ENCODE peak calls at places on chromosomes 12 and 14, in five cellular contexts. S is body of pancreas, N is ovary, P is prostate gland, X is endothelial cell of umbilical vein. L is an unnamed sample. For H3K36me3, the result is how much of the 10 kb centered on the place peaks cover.

GRCh38 chr12:2615665-2616387 is 178.9 kb upstream of the FKBP4 start:
- DNase-seq in N (peak), X (no peak), S (no peak), P (no peak), L (peak)

GRCh38 chr12:72276212-72276865 is 4.2 kb downstream of the TRHDE start:
- DNase-seq in N (no peak), S (no peak), P (no peak), X (no peak), L (no peak)

GRCh38 chr14:23112359-23113178 is 6.5 kb downstream of the CEBPE start:
- DNase-seq in N (no peak), P (no peak), X (no peak), S (no peak), L (no peak)

GRCh38 chr14:76778546-76779215 is 17.4 kb downstream of the VASH1 start:
- DNase-seq in X (no peak), S (no peak), N (no peak), P (no peak), L (no peak)

GRCh38 chr14:22530101-22530500 is 58.9 kb downstream of the DAD1 start:
- DNase-seq in N (no peak), S (no peak), P (no peak), X (no peak), L (no peak)

GRCh38 chr12:102462803-102463499 is 17.4 kb downstream of the IGF1 start:
- DNase-seq in S (no peak), X (peak), N (no peak), P (no peak), L (no peak)

GRCh38 chr14:51396222-51396815 is 156.3 kb downstream of the TMX1 start:
- DNase-seq in X (peak), N (peak), S (peak), P (peak), L (peak)

GRCh38 chr14:25044299-25044698 is 5.6 kb downstream of the STXBP6 start:
- DNase-seq in N (no peak), P (no peak), S (no peak), X (no peak), L (no peak)

GRCh38 chr12:71671816-71672215 is 7.7 kb downstream of the THAP2 start:
- DNase-seq in S (no peak), N (no peak), P (no peak), X (peak), L (no peak)

GRCh38 chr14:72270341-72270740 is 338.1 kb downstream of the RGS6 start:
- DNase-seq in X (no peak), N (no peak), P (no peak), S (no peak), L (no peak)

GRCh38 chr12:70763666-70764065 is 126.4 kb upstream of the PTPRB start:
- DNase-seq in N (no peak), X (no peak), S (no peak), P (no peak), L (no peak)

GRCh38 chr12:38350342-38351181 is 34.0 kb downstream of the ALG10B start:
- DNase-seq in X (no peak), P (no peak), S (no peak), N (no peak), L (no peak)

GRCh38 chr12:80186727-80187217 is 87.4 kb downstream of the OTOGL start:
- DNase-seq in N (no peak), S (peak), P (peak), X (peak), L (peak)

GRCh38 chr12:60421741-60422140 is 825.9 kb downstream of the SLC16A7 start:
- DNase-seq in S (no peak), X (no peak), N (no peak), P (no peak), L (no peak)

GRCh38 chr12:53735-54095 is 12.9 kb upstream of the IQSEC3 start:
- DNase-seq in P (no peak), N (no peak), X (no peak), S (no peak), L (no peak)

GRCh38 chr14:55005071-55005470 is 21.8 kb downstream of the WDHD1 start:
- DNase-seq in N (no peak), S (no peak), P (no peak), X (no peak), L (no peak)

GRCh38 chr12:92065018-92065499 is 80.6 kb downstream of the BTG1 start:
- DNase-seq in N (no peak), S (peak), P (peak), X (no peak), L (no peak)

GRCh38 chr12:10740182-10740581 is 17.1 kb upstream of the YBX3 start:
- DNase-seq in X (no peak), N (no peak), S (no peak), P (no peak), L (no peak)

GRCh38 chr14:63375772-63376171 is 57.0 kb upstream of the GPHB5 start:
- DNase-seq in X (no peak), S (no peak), N (no peak), P (no peak), L (no peak)

GRCh38 chr14:56885795-56886194 is 75.5 kb upstream of the OTX2 start:
- DNase-seq in P (no peak), X (no peak), S (no peak), N (no peak), L (no peak)

GRCh38 chr12:27280412-27280811 is 36.3 kb downstream of the STK38L start:
- DNase-seq in N (no peak), X (no peak), P (no peak), S (no peak), L (no peak)

GRCh38 chr14:92584856-92585255 is 71.3 kb downstream of the RIN3 start:
- DNase-seq in S (no peak), P (no peak), X (no peak), N (no peak), L (no peak)

GRCh38 chr12:57479376-57480115 is at the start of gene ARHGAP9:
- DNase-seq in X (no peak), S (no peak), P (no peak), N (no peak), L (no peak)

GRCh38 chr12:6393109-6393508 is 9.1 kb downstream of the LTBR start:
- DNase-seq in X (no peak), P (no peak), S (no peak), N (no peak), L (no peak)

GRCh38 chr14:50116221-50116956 is at the start of gene VCPKMT:
- DNase-seq in X (peak), S (peak), P (peak), N (peak), L (peak)

GRCh38 chr12:9049520-9050133 is 60.3 kb downstream of the KLRG1 start:
- DNase-seq in X (peak), N (no peak), P (no peak), S (no peak), L (no peak)

GRCh38 chr12:97643961-97644360 is 181.4 kb downstream of the RMST start:
- DNase-seq in P (no peak), X (no peak), N (no peak), S (no peak), L (no peak)

GRCh38 chr12:49903700-49904423 is at the start of gene FAIM2:
- DNase-seq in X (no peak), P (no peak), N (peak), S (peak), L (peak)

GRCh38 chr12:3920378-3921141 is 47.4 kb upstream of the PARP11 start:
- DNase-seq in P (no peak), N (no peak), S (no peak), X (peak), L (no peak)

GRCh38 chr12:22656835-22657234 is 31.9 kb downstream of the ETNK1 start:
- DNase-seq in P (no peak), S (no peak), N (no peak), X (no peak), L (no peak)

GRCh38 chr12:53049582-53050318 is at the start of gene TNS2:
- DNase-seq in P (no peak), S (peak), N (peak), X (peak), L (peak)

GRCh38 chr12:72057330-72057911 is 118.8 kb downstream of the TPH2 start:
- DNase-seq in P (no peak), S (no peak), X (no peak), N (no peak), L (peak)

GRCh38 chr12:106429636-106430035 is 72.1 kb downstream of the POLR3B start:
- DNase-seq in N (no peak), X (peak), S (no peak), P (no peak), L (no peak)

GRCh38 chr14:56378474-56378873 is 201.1 kb upstream of the TMEM260 start:
- DNase-seq in P (no peak), S (no peak), N (no peak), X (peak), L (no peak)

GRCh38 chr14:44803239-44803905 is 158.4 kb downstream of the KLHL28 start:
- DNase-seq in N (no peak), X (peak), S (no peak), P (no peak), L (no peak)

GRCh38 chr14:64932231-64932630 is 10.3 kb downstream of the GPX2 start:
- DNase-seq in P (no peak), N (no peak), S (no peak), X (no peak), L (no peak)
- H3K36me3 ChIP-seq in P (under half), N (under half), S (under half), X (under half), L (under half)

DNA sequence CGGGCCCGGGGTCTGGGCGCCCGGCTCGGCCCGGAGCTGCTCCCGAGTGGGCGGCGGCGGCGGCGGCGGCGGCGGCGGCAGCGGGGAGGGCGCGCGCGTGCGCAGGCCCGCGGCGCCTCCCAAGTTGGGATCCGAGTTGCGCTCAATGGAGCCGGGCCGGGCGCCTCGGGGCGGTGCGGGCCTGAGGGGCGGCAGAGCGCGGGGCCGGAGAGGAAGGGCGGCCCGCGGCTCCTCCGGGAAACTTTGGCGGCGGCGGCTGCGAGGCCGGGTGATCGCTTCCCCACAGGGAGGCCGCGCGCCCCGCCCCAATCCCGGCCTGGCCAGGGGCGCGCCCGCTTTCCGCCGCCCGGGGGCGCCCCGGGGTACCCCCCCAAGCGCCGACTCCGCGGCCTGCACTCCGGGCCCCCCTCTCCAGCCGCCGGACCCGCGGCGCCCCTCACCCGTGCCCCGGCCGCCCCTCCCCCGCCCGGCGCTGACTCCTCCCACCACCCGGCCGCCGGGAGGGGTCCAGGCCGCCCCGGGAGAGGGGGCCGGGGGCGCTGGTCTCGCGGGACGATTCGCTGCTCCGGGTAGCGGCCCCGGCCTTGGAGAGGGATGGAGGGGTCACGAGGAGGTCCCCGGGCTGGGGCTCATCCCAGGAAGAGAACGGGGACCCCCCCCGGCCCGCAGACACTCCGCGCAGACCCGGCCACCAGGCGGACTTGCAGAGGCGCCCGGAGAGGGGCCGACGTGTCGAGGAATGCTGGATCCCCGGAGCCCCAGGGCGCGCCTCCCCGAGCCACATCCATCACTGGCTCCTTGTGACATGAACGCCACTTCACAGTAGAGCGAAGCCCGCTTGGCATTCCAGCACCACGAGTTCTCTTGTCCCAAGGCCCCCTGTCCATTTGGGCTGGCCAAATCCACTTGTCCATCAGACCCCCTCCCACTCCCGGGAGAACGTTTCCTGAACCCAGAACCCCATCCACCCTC is at the start of gene RILPL1:
- DNase-seq in S (peak), P (peak), X (peak), N (peak), L (peak)
- TF ChIP-seq CTCF in S (peak), P (peak), X (peak), N (no peak), L (peak)

GRCh38 chr12:109586385-109587296 is 13.0 kb downstream of the MVK start:
- DNase-seq in N (no peak), P (no peak), S (no peak), X (no peak), L (no peak)

GRCh38 chr12:109581856-109582255 is 8.3 kb downstream of the MVK start:
- DNase-seq in N (no peak), X (no peak), S (no peak), P (peak), L (no peak)

GRCh38 chr12:109581334-109581691 is 7.7 kb downstream of the MVK start:
- DNase-seq in X (no peak), P (no peak), S (no peak), N (no peak), L (no peak)

GRCh38 chr12:109582636-109583035 is 9.0 kb downstream of the MVK start:
- DNase-seq in S (no peak), P (no peak), N (no peak), X (no peak), L (no peak)

DNA sequence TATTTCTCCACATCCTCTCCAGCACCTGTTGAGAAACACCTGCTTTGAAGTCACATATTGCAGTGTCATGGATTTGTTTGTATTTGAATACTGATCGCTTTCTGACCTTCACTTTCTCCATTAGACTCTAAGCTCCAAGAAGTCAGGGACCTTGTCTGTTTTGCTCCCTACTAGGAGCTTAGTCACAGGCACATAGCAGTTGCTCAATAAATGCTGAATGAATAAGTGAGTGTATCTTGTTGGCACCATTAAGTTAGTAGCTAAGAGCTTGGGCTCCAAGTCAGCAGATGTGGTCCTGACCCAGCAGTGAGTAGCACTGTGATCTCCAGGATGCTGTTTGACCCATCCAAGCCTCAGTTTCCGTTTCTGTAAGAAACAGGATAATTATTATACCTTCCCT is 10.1 kb downstream of the MVK start:
- DNase-seq in X (no peak), P (no peak), N (no peak), S (no peak), L (no peak)
- H3K36me3 ChIP-seq in X (under half), P (under half), N (under half), S (under half), L (under half)

DNA sequence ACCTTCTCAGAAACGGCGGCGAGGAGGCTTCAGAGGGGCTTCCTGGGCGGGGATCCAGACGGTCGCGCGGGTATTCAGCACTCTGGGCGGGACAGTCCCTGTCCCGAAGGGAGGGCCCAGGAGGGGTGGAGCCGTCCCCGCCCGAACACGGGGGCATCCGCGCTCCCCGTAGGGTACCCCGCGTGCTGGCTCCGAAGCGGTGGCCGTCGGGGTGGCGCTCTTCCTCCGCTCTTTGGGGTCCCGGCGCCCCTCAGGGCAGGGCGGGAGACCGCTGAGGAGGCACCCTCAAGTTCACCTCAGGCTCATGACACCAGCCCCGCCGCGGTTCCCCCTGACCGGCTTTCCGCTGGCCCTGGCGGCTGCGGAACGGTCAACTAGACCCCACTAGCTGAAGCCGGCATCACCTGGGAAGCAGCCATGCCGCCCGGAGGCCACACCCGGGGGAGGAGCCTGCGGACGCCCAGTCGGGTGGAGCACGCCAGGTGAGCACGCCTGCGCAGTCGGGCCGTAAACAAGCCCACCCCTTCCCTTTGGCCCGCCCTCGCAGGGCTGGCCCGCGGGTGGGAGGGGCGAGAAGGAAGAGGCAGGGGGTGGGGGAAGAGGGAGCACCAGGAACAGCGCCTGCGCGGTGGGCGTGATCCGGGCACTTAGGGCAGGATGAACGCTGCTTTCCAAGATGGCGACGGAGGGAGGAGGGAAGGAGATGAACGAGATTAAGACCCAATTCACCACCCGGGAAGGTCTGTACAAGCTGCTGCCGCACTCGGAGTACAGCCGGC is at the start of gene WDR20:
- DNase-seq in S (peak), N (peak), P (peak), X (peak), L (peak)
- TF ChIP-seq CTCF in S (no peak), N (no peak), P (no peak), X (no peak), L (peak)

L was measured in testis.